ENCODE peak calls at places on chromosome 21, in seven cellular contexts. M is activated T-helper 1 cell treated with anti-CD3 and anti-CD28 coated beads, Interleukin-12 subunit alpha, Interleukin-12 subunit beta, Interleukin-2, Interleukin-4 antibody, amounts not matched to agents 30 ng/mL and 10 ng/mL and 1 ng/mL, durations not matched to agents 14 hours and 24 hours and 36 hours; I is caudate nucleus; K is left ventricle myocardium inferior; H is EL; Z is upper lobe of right lung; B is tibial nerve. A is an unnamed sample.

GRCh38 chr21:45282283-45283018 is 5.2 kb downstream of the POFUT2 start:
- DNase-seq in M (no peak), I (no peak), K (no peak), H (no peak), Z (peak), B (no peak), A (no peak)

GRCh38 chr21:35575280-35575915 is 484.9 kb downstream of the SETD4 start:
- DNase-seq in M (no peak), I (no peak), K (no peak), H (peak), Z (no peak), B (no peak), A (peak)

GRCh38 chr21:36551326-36551725 is 71.4 kb upstream of the CLDN14 start:
- DNase-seq in M (no peak), I (no peak), K (no peak), H (no peak), Z (no peak), B (no peak), A (no peak)

GRCh38 chr21:46116846-46117585 is 19.1 kb downstream of the COL6A2 start:
- DNase-seq in M (no peak), I (no peak), K (peak), H (peak), Z (peak), B (no peak), A (peak)

GRCh38 chr21:45325206-45326168 is 37.8 kb upstream of the POFUT2 start:
- DNase-seq in M (no peak), I (no peak), K (peak), H (no peak), Z (peak), B (no peak), A (no peak)

GRCh38 chr21:44497641-44498243 is 42.3 kb downstream of the KRTAP10-1 start:
- DNase-seq in M (no peak), I (no peak), K (no peak), H (no peak), Z (no peak), B (peak), A (peak)

GRCh38 chr21:31042080-31042464 is 3.8 kb upstream of the KRTAP19-8 start:
- DNase-seq in M (no peak), I (no peak), K (no peak), H (no peak), Z (no peak), B (no peak), A (no peak)

GRCh38 chr21:45464309-45464708 is 59.3 kb downstream of the COL18A1 start:
- DNase-seq in M (no peak), I (no peak), K (peak), H (no peak), Z (peak), B (no peak), A (no peak)

GRCh38 chr21:14491269-14491681 is 54.8 kb downstream of the SAMSN1 start:
- DNase-seq in M (no peak), I (no peak), K (no peak), H (no peak), Z (no peak), B (no peak), A (no peak)

GRCh38 chr21:45366931-45367401 is 38.0 kb upstream of the COL18A1 start:
- DNase-seq in M (no peak), I (no peak), K (peak), H (peak), Z (no peak), B (no peak), A (peak)

GRCh38 chr21:42691901-42692559 is 38.6 kb downstream of the PDE9A start:
- DNase-seq in M (no peak), I (no peak), K (no peak), H (no peak), Z (peak), B (no peak), A (no peak)

GRCh38 chr21:39537571-39537970 is 75.2 kb upstream of the B3GALT5 start:
- DNase-seq in M (no peak), I (no peak), K (no peak), H (no peak), Z (no peak), B (no peak), A (no peak)

GRCh38 chr21:46116189-46116845 is 18.4 kb downstream of the COL6A2 start:
- DNase-seq in M (no peak), I (no peak), K (peak), H (no peak), Z (peak), B (no peak), A (peak)

GRCh38 chr21:39022901-39023693 is 160.2 kb downstream of the PSMG1 start:
- DNase-seq in M (no peak), I (no peak), K (peak), H (peak), Z (peak), B (peak), A (peak)

GRCh38 chr21:38985423-38986378 is 180.0 kb downstream of the ETS2 start:
- DNase-seq in M (peak), I (no peak), K (peak), H (peak), Z (peak), B (peak), A (peak)

GRCh38 chr21:29130234-29130993 is at the start of gene MAP3K7CL:
- DNase-seq in M (no peak), I (no peak), K (peak), H (peak), Z (no peak), B (peak), A (peak)

GRCh38 chr21:42466700-42467612 is 29.1 kb downstream of the RSPH1 start:
- DNase-seq in M (no peak), I (no peak), K (no peak), H (peak), Z (no peak), B (no peak), A (no peak)

GRCh38 chr21:43973634-43973955 is 38.5 kb upstream of the TRAPPC10 start:
- DNase-seq in M (no peak), I (no peak), K (no peak), H (no peak), Z (no peak), B (no peak), A (no peak)

GRCh38 chr21:18114735-18115134 is 129.9 kb upstream of the CHODL start:
- DNase-seq in M (no peak), I (no peak), K (no peak), H (no peak), Z (no peak), B (no peak), A (no peak)

GRCh38 chr21:42165901-42166300 is 53.0 kb upstream of the ABCG1 start:
- DNase-seq in M (no peak), I (no peak), K (no peak), H (no peak), Z (peak), B (no peak), A (no peak)

GRCh38 chr21:44496900-44497550 is 41.7 kb downstream of the LRRC3 start:
- DNase-seq in M (no peak), I (no peak), K (no peak), H (no peak), Z (no peak), B (peak), A (no peak)

GRCh38 chr21:46092026-46092764 is 5.7 kb upstream of the COL6A2 start:
- DNase-seq in M (no peak), I (no peak), K (peak), H (peak), Z (peak), B (peak), A (peak)

GRCh38 chr21:41777934-41778815 is 11.3 kb upstream of the RIPK4 start:
- DNase-seq in M (no peak), I (peak), K (peak), H (peak), Z (peak), B (peak), A (peak)